ENCODE peak calls at places on chromosomes 3 and 15, in ten cellular contexts. O is transverse colon, M is SK-N-SH, Z is Panc1, C is suprapubic skin, F is stomach, E is GM23338, S is HepG2, B is upper lobe of left lung, A is GM12891. L is an unnamed sample.

GRCh38 chr3:69161587-69162196 is 39.3 kb upstream of the LMOD3 start:
- DNase-seq in O (no peak), M (peak), Z (peak), C (no peak), F (no peak), E (peak), S (peak), B (no peak), A (peak), L (no peak)

GRCh38 chr15:32041294-32041693 is 11.0 kb downstream of the CHRNA7 start:
- DNase-seq in O (no peak), M (no peak), Z (no peak), C (no peak), F (no peak), E (peak), S (no peak), B (no peak), A (no peak), L (no peak)

GRCh38 chr3:194489736-194490612 is 3.2 kb upstream of the ATP13A3 start:
- DNase-seq in O (no peak), M (no peak), Z (no peak), C (no peak), F (no peak), E (no peak), S (no peak), B (no peak), A (peak), L (no peak)

GRCh38 chr15:48472756-48473155 is 141.5 kb downstream of the DUT start:
- DNase-seq in O (no peak), M (no peak), Z (no peak), C (no peak), F (no peak), E (no peak), S (no peak), B (no peak), A (no peak), L (no peak)

GRCh38 chr3:5292512-5292911 is 105.0 kb downstream of the EDEM1 start:
- DNase-seq in O (no peak), M (no peak), Z (no peak), C (no peak), F (no peak), E (no peak), S (no peak), B (no peak), A (no peak), L (no peak)

GRCh38 chr3:23712656-23713559 is 92.8 kb upstream of the UBE2E1 start:
- DNase-seq in O (peak), M (peak), Z (no peak), C (no peak), F (no peak), E (peak), S (no peak), B (no peak), A (no peak), L (no peak)

GRCh38 chr15:74867562-74868458 is 5.4 kb downstream of the SCAMP2 start:
- DNase-seq in O (peak), M (no peak), Z (no peak), C (no peak), F (peak), E (no peak), S (no peak), B (no peak), A (no peak), L (no peak)

GRCh38 chr3:73835945-73836344 is 211.2 kb upstream of the PDZRN3 start:
- DNase-seq in O (no peak), M (no peak), Z (no peak), C (no peak), F (no peak), E (no peak), S (no peak), B (no peak), A (no peak), L (no peak)

GRCh38 chr15:63107895-63108546 is 13.6 kb upstream of the LACTB start:
- DNase-seq in O (peak), M (no peak), Z (no peak), C (no peak), F (no peak), E (no peak), S (peak), B (no peak), A (no peak), L (peak)

GRCh38 chr15:69742361-69742760 is 289.7 kb downstream of the RPLP1 start:
- DNase-seq in O (no peak), M (no peak), Z (no peak), C (no peak), F (no peak), E (no peak), S (no peak), B (no peak), A (no peak), L (no peak)

GRCh38 chr3:184590795-184591194 is 29.2 kb downstream of the EPHB3 start:
- DNase-seq in O (no peak), M (peak), Z (no peak), C (no peak), F (no peak), E (no peak), S (no peak), B (no peak), A (no peak), L (no peak)

DNA sequence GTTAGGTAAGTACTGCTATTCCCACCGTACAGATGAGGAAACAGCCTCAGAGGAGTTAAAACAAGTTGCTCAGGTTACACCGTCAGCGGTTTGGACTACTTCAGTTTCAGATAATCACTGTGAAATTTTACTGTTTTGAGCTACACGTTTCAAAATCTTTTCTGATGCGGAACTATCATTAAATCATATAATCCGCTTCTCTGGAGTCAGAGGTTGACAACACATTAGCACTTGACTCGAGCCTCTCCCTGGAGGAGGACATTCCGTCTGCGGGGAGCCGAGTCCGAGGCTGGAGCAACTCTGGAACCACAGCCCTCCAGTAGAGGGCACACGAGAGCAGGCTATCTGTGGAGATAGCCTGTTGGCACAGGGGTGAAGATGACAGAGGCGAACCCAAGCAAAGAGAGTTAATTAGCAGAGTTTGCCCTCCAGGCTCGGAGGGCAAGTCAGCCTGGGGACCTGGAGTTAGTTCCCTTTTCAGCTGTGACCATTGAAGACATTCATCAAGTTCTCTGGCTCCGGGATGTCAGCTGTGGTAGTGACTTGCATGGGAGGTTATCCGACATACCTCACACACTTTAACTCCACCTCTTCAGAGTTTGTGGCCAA is 131.2 kb downstream of the IGF1R start:
- DNase-seq in O (peak), M (peak), Z (peak), C (peak), F (peak), E (peak), S (peak), B (no peak), A (peak), L (peak)
- TF ChIP-seq POLR2AphosphoS5 in O (no peak), M (no peak), Z (no peak), C (peak), F (no peak), E (no peak), S (no peak), B (peak), A (no peak), L (peak)

GRCh38 chr3:100023595-100023994 is 90.7 kb downstream of the FILIP1L start:
- DNase-seq in O (no peak), M (no peak), Z (no peak), C (no peak), F (no peak), E (no peak), S (no peak), B (no peak), A (no peak), L (no peak)

GRCh38 chr3:100024520-100025303 is 89.6 kb downstream of the FILIP1L start:
- DNase-seq in O (no peak), M (no peak), Z (no peak), C (no peak), F (no peak), E (no peak), S (peak), B (no peak), A (no peak), L (no peak)

GRCh38 chr3:100022506-100022905 is 91.8 kb downstream of the FILIP1L start:
- DNase-seq in O (no peak), M (no peak), Z (no peak), C (no peak), F (no peak), E (no peak), S (no peak), B (no peak), A (no peak), L (no peak)

GRCh38 chr3:100020876-100021644 is 93.2 kb downstream of the FILIP1L start:
- DNase-seq in O (no peak), M (no peak), Z (no peak), C (no peak), F (no peak), E (no peak), S (no peak), B (no peak), A (no peak), L (no peak)

GRCh38 chr3:100023150-100023549 is 91.2 kb downstream of the FILIP1L start:
- DNase-seq in O (no peak), M (no peak), Z (no peak), C (no peak), F (no peak), E (no peak), S (peak), B (no peak), A (no peak), L (no peak)
- TF ChIP-seq POLR2AphosphoS5 in O (no peak), M (no peak), Z (no peak), C (no peak), F (no peak), E (no peak), S (no peak), B (no peak), A (no peak), L (no peak)

DNA sequence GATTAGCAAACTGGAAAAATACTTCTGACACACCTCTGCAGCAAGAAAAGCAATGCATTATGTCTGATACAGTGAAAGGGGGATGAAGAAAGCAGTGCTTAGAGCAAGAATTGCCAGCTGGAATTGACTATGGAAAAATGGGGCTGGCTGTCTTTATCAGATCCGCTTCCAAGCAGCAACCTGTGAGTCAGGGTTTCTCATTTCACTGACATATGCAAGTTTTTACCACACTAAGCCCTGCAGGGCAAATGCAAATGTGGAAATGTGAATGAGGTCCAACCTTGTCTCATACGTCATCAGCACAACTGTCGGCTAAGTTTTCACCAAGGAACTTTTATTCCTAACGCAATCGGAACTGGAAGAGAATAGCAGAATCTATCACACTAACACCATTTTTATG is 172.5 kb upstream of the GADL1 start:
- DNase-seq in O (no peak), M (peak), Z (no peak), C (peak), F (no peak), E (no peak), S (no peak), B (no peak), A (no peak), L (no peak)
- TF ChIP-seq POLR2AphosphoS5 in O (no peak), M (no peak), Z (no peak), C (peak), F (no peak), E (no peak), S (no peak), B (no peak), A (no peak), L (no peak)

DNA sequence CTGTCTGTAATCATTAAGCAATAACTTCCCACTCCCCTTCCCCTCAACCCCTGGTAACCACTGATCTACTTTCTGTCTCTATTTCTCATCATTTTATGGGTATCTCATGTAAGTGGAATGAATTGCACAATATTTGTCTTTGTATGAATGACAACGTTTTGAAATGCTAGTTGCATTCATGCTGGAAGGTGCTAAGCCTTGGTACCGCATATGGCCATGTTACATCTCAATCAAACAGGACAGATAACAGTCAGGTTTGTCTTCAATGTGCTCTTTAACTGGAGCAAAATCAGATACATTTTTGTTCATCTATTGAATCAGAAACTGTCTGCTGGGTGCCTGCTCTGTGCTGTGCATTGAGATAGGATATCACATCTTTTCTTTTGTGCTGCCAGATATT is 134.2 kb downstream of the AGBL1 start:
- DNase-seq in O (no peak), M (no peak), Z (no peak), C (no peak), F (no peak), E (no peak), S (no peak), B (no peak), A (no peak), L (no peak)
- TF ChIP-seq POLR2AphosphoS5 in O (no peak), M (no peak), Z (no peak), C (no peak), F (no peak), E (no peak), S (no peak), B (no peak), A (no peak), L (no peak)

GRCh38 chr3:171348121-171348520 is 112.1 kb downstream of the TNIK start:
- DNase-seq in O (no peak), M (no peak), Z (no peak), C (no peak), F (no peak), E (no peak), S (no peak), B (no peak), A (no peak), L (no peak)

GRCh38 chr3:171347017-171347979 is 112.9 kb downstream of the TNIK start:
- DNase-seq in O (no peak), M (no peak), Z (no peak), C (no peak), F (no peak), E (no peak), S (no peak), B (no peak), A (no peak), L (no peak)

GRCh38 chr3:171351676-171352075 is 108.5 kb downstream of the TNIK start:
- DNase-seq in O (no peak), M (no peak), Z (no peak), C (no peak), F (no peak), E (no peak), S (no peak), B (no peak), A (no peak), L (no peak)

GRCh38 chr3:171350364-171350763 is 109.8 kb downstream of the TNIK start:
- DNase-seq in O (no peak), M (no peak), Z (no peak), C (no peak), F (no peak), E (no peak), S (no peak), B (no peak), A (no peak), L (no peak)

GRCh38 chr3:171349392-171349791 is 110.8 kb downstream of the TNIK start:
- DNase-seq in O (no peak), M (no peak), Z (no peak), C (no peak), F (no peak), E (no peak), S (no peak), B (no peak), A (no peak), L (no peak)
- TF ChIP-seq POLR2AphosphoS5 in O (no peak), M (no peak), Z (no peak), C (no peak), F (no peak), E (no peak), S (no peak), B (no peak), A (no peak), L (no peak)

GRCh38 chr3:113521981-113522380 is 7.0 kb upstream of the SPICE1 start:
- DNase-seq in O (no peak), M (no peak), Z (no peak), C (no peak), F (no peak), E (no peak), S (no peak), B (no peak), A (no peak), L (no peak)
- TF ChIP-seq POLR2AphosphoS5 in O (no peak), M (no peak), Z (no peak), C (no peak), F (no peak), E (no peak), S (no peak), B (no peak), A (no peak), L (no peak)